ENCODE peak calls at places on chromosomes 6 and 20, in four cellular contexts. Y is left ventricle myocardium inferior, O is adipocyte, L is GM12865. E is an unnamed sample.

GRCh38 chr20:17895641-17896246 is 72.8 kb downstream of the SNX5 start:
- DNase-seq in Y (peak; percentile 72), O (peak; percentile 79), L (peak; percentile 59), E (peak; percentile 93)

GRCh38 chr6:139370047-139370706 is 4.3 kb downstream of the CITED2 start:
- DNase-seq in Y (no peak), L (peak; percentile 21), O (peak; percentile 76), E (no peak)

GRCh38 chr6:11277275-11278206 is 45.1 kb upstream of the NEDD9 start:
- DNase-seq in L (peak; percentile 88), O (peak; percentile 42), Y (no peak), E (no peak)

GRCh38 chr6:1535295-1535694 is 74.4 kb upstream of the FOXC1 start:
- DNase-seq in O (no peak), Y (no peak), L (no peak), E (no peak)

GRCh38 chr6:13451181-13451700 is 36.2 kb downstream of the GFOD1 start:
- DNase-seq in L (no peak), O (no peak), Y (no peak), E (no peak)

GRCh38 chr6:63572733-63573139 is 456 bp downstream of the LOC128125822 start:
- DNase-seq in O (no peak), L (no peak), Y (no peak), E (peak; percentile 65)

GRCh38 chr6:141103246-141103645 is 1029.5 kb upstream of the GJE1 start:
- DNase-seq in O (peak; percentile 51), L (no peak), Y (no peak), E (no peak)

GRCh38 chr6:98574991-98575390 is 259.4 kb upstream of the POU3F2 start:
- DNase-seq in L (no peak), Y (no peak), O (no peak), E (no peak)

GRCh38 chr20:32574296-32575226 is 10.6 kb downstream of the NOL4L start:
- DNase-seq in O (peak; percentile 81), L (no peak), Y (no peak), E (no peak)

GRCh38 chr6:169589699-169590257 is 112.1 kb downstream of the WDR27 start:
- DNase-seq in O (no peak), L (peak; percentile 41), Y (no peak), E (no peak)

GRCh38 chr20:63756648-63756991 is 17.0 kb downstream of the SLC2A4RG start:
- DNase-seq in O (no peak), L (no peak), Y (no peak), E (no peak)

GRCh38 chr6:100281471-100281878 is 183.2 kb downstream of the SIM1 start:
- DNase-seq in L (no peak), O (no peak), Y (no peak), E (no peak)
- H3K4me3 ChIP-seq in L (no peak overlapping the region), O (peak overlapping the region; percentile 68), Y (peak overlapping the region; percentile 41), E (no peak overlapping the region)

DNA sequence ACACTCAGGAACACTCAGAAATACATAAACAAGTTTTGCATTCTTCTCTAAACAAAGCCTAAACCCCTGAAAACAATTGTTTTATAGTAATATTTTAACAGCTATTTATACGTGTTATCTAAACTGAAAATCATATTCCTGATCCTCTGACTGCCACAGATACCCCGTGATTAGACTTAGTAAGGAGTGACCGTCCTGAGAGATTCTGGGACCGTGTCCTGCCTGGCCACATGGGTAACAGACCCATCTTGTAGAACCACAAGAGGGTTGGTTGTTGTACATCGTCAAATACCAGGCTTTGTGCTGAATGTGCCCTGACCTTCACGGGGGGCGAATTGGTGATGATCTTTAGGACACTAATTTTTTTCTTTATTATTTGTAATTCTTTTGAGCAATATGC is 214.4 kb downstream of the TMEM242 start:
- DNase-seq in L (no peak), O (no peak), Y (no peak), E (no peak)
- H3K4me3 ChIP-seq in L (no peak overlapping the region), O (no peak overlapping the region), Y (no peak overlapping the region), E (no peak overlapping the region)

DNA sequence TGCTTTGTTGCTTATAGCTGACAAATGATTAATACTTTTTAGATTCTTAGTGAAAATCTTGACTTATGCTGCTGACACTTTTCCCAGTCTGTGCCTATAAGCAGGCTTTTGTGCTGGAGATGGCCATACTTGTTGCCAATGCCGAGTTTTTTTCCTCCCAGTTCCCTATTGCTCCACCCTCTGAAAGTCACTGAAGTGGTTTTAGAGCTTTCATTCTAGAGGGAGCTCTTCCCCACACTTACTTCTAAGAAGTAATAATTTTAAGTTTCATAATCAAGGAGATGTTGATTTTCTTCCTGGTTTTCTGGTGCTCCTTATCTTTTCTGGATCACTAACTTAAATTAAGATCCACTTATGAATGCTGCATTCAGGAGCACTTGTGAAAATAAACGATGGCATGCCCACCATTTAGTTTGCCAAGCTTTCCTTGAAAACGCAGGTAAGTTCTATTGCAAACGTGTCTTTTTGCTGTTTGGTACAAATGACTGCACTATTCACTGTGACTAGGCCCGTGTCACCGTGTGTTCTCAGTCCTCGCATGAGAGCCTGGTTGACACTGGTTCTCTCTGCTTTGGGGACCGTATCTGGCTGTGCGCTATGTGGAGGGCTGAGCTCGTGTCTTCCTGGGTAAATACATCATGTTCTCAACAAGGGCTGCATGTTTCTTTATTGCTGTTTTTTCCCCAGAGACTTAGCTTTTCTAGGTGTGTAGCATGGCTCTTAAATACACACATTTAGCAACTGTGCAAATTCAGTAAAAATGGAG is 50.2 kb downstream of the GFRA4 start:
- DNase-seq in O (no peak), L (no peak), Y (no peak), E (no peak)
- H3K4me3 ChIP-seq in O (no peak overlapping the region), L (no peak overlapping the region), Y (no peak overlapping the region), E (no peak overlapping the region)

DNA sequence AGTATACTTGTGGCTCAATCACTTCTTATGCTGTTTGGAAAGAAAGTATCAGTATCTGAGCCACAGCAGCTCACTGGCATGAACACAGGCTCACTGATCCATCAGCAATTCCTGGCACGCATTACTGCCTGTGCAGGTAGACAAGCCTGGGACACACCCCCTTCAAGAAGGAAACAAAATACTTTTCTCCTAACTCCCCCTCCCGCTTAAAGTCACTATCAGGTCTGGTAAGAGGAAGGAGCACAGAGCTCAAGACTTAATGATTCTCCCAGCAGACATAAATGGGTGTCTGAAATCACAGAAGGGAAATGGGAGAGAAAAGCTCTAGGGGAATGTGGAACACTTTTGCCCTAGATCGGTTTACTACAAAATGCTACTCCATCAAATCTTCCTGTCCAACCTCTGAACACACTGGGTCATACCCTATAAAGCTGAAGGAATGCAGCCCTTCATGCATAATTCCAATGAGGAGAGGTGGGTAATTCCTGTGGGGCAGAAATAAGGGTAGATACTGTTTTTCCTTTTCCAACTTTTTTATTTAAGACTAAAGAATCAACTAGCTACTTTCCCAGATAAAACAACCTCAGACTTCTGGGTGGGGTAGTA is at the start of gene ADGRF1:
- DNase-seq in O (no peak), L (no peak), Y (no peak), E (no peak)
- H3K4me3 ChIP-seq in O (no peak within 1 kb of the TSS), L (no peak within 1 kb of the TSS), Y (no peak within 1 kb of the TSS), E (no peak within 1 kb of the TSS)

GRCh38 chr6:108952776-108953486 is 104.7 kb downstream of the ARMC2 start:
- DNase-seq in L (no peak), Y (no peak), O (no peak), E (no peak)
- H3K4me3 ChIP-seq in L (no peak overlapping the region), Y (no peak overlapping the region), O (peak overlapping the region; percentile 38), E (no peak overlapping the region)

GRCh38 chr6:78607188-78607587 is 260.2 kb upstream of the IRAK1BP1 start:
- DNase-seq in L (no peak), Y (no peak), O (no peak), E (no peak)

GRCh38 chr6:78614961-78615360 is 252.4 kb upstream of the IRAK1BP1 start:
- DNase-seq in O (peak; percentile 19), Y (no peak), L (peak; percentile 6), E (no peak)

GRCh38 chr6:78611886-78612480 is 255.4 kb upstream of the IRAK1BP1 start:
- DNase-seq in O (peak; percentile 67), Y (no peak), L (peak; percentile 16), E (no peak)

GRCh38 chr6:78615430-78615904 is 251.9 kb upstream of the IRAK1BP1 start:
- DNase-seq in Y (no peak), O (peak; percentile 17), L (peak; percentile 63), E (no peak)

GRCh38 chr6:78611097-78611625 is 256.2 kb upstream of the IRAK1BP1 start:
- DNase-seq in O (no peak), Y (no peak), L (no peak), E (no peak)
- H3K4me3 ChIP-seq in O (no peak overlapping the region), Y (no peak overlapping the region), L (no peak overlapping the region), E (no peak overlapping the region)

GRCh38 chr6:128491041-128491642 is 29.3 kb downstream of the PTPRK start:
- DNase-seq in L (no peak), Y (no peak), O (no peak), E (no peak)
- H3K4me3 ChIP-seq in L (no peak overlapping the region), Y (peak overlapping the region; percentile 60), O (peak overlapping the region; percentile 79), E (no peak overlapping the region)

DNA sequence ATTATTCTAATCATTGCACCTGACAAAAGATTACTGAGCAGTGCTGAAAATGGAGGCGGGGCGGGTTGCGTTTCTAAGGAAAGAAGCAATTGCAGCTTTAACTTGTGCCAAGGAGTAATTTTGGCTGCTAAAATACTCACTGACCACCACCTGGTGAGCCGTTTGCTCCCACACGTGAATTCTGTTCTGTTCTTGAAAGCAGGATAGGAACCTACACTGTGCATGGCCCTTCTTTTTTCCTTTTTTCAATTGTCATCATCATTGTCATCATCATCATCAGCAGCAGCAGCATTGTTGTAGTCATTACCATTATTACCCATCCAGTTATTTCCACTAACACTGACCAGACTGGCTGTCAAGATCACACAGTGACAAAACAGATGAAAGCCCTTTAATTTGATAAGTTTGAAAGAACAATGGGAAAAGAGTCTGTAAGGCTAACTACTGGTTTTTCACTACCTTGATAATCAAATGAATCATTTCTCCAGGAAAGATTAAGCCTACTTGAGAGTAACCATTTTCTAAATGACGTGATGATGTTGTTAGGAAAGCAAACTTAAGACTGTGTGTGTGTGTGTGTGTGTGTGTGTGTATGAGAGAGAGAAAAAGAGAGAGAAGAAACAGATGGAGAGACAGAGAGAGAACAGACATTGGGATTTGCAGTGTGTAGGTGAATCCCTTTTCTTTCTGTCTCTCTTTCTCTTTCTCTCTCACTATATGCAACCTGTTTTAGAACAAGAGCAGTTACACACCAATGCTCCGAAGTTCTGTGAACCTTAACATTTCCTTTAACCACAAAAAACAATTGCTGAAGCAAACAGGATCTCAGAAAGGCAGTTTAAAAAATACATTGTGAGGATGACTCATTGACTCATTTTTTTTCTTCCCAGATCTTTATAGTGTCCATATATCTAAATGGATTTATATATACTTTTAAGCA is 3.7 kb downstream of the RIPOR2 start:
- DNase-seq in O (peak; percentile 47), L (peak; percentile 82), Y (no peak), E (no peak)
- H3K4me3 ChIP-seq in O (no peak overlapping the region), L (peak overlapping the region; percentile 90), Y (no peak overlapping the region), E (no peak overlapping the region)

DNA sequence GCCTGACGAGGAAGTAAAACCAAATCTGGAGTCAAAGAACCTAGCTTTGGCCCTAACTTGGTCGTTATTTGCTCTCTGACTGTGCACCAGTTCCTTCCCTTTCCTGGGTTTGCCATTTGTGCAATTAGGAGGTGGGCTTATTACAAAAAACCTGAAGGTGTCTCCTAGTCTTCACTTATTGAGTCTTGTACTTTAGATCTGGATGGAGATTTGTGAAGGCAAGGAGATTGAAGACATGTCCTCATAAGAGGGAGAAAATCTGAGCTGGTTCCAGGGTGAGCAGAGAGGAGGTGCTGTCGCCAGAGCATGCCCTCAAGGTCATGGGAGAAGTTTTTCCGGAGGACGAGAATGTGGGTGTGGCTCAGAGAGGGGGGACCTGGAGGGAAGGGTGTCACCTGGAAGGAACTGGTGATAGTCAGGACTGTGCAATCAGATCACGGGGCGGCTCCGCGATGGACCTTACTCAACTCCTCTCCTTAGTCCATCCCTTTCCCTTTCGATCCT is 703 bp upstream of the ACSS2 start:
- DNase-seq in O (no peak), Y (no peak), L (no peak), E (no peak)
- H3K4me3 ChIP-seq in O (peak overlapping the region; percentile 68), Y (peak overlapping the region; percentile 83), L (peak overlapping the region; percentile 76), E (no peak overlapping the region)

GRCh38 chr6:149942461-149942829 is 631 bp downstream of the ULBP2 start:
- DNase-seq in O (no peak), Y (no peak), L (no peak), E (no peak)
- H3K4me3 ChIP-seq in O (peak overlapping the region; percentile 89), Y (peak overlapping the region; percentile 70), L (no peak overlapping the region), E (no peak overlapping the region)

E was measured in aorta.